ENCODE peak calls at places on chromosomes 5 and 9, in six cellular contexts. H is sciatic nerve, P is PC-9, Y is foreskin fibroblast, G is AML-193, B is fibroblast of mammary gland. D is an unnamed sample.

GRCh38 chr5:123865641-123866040 is 353.7 kb downstream of the CSNK1G3 start:
- DNase-seq in H (no peak), P (no peak), Y (no peak), G (no peak), B (no peak), D (no peak)

GRCh38 chr5:53069626-53070025 is 39.9 kb downstream of the MOCS2 start:
- DNase-seq in H (no peak), P (no peak), Y (no peak), G (no peak), B (peak), D (peak)

GRCh38 chr5:143119301-143119769 is 284.2 kb downstream of the NR3C1 start:
- DNase-seq in H (no peak), P (no peak), Y (peak), G (peak), B (no peak), D (peak)

GRCh38 chr5:95969055-95969454 is 7.4 kb upstream of the ELL2 start:
- DNase-seq in H (no peak), P (no peak), Y (no peak), G (no peak), B (no peak), D (no peak)

GRCh38 chr5:141876628-141877477 is 1.4 kb downstream of the PCDH1 start:
- DNase-seq in H (no peak), P (peak), Y (no peak), G (no peak), B (no peak), D (no peak)

GRCh38 chr9:127124091-127124490 is 1.7 kb upstream of the ANGPTL2 start:
- DNase-seq in H (peak), P (no peak), Y (no peak), G (no peak), B (no peak), D (no peak)

GRCh38 chr9:21294904-21295538 is 10.1 kb downstream of the IFNA5 start:
- DNase-seq in H (no peak), P (no peak), Y (no peak), G (peak), B (no peak), D (no peak)

GRCh38 chr9:34227445-34227844 is 48.6 kb downstream of the UBAP1 start:
- DNase-seq in H (no peak), P (no peak), Y (no peak), G (no peak), B (peak), D (no peak)

GRCh38 chr5:174454464-174454863 is 269.9 kb upstream of the MSX2 start:
- DNase-seq in H (no peak), P (no peak), Y (no peak), G (no peak), B (no peak), D (no peak)

GRCh38 chr9:99085949-99086948 is 18.7 kb upstream of the TGFBR1 start:
- DNase-seq in H (no peak), P (no peak), Y (peak), G (no peak), B (peak), D (peak)

GRCh38 chr5:167827766-167828165 is 463.7 kb upstream of the WWC1 start:
- DNase-seq in H (no peak), P (no peak), Y (no peak), G (no peak), B (no peak), D (no peak)

GRCh38 chr5:102794047-102794446 is 38.9 kb downstream of the PAM start:
- DNase-seq in H (no peak), P (no peak), Y (no peak), G (no peak), B (no peak), D (no peak)

GRCh38 chr9:91817106-91817492 is 132.9 kb downstream of the ROR2 start:
- DNase-seq in H (no peak), P (no peak), Y (no peak), G (no peak), B (no peak), D (no peak)

GRCh38 chr9:70049236-70049635 is 5.6 kb downstream of the MAMDC2 start:
- DNase-seq in H (peak), P (peak), Y (peak), G (peak), B (peak), D (peak)

GRCh38 chr5:154479160-154479943 is 1.3 kb upstream of the HAND1 start:
- DNase-seq in H (no peak), P (no peak), Y (no peak), G (no peak), B (no peak), D (no peak)

GRCh38 chr5:65161655-65162054 is 320.1 kb downstream of the ADAMTS6 start:
- DNase-seq in H (no peak), P (no peak), Y (no peak), G (no peak), B (peak), D (no peak)

GRCh38 chr5:37437716-37438115 is 58.6 kb downstream of the WDR70 start:
- DNase-seq in H (no peak), P (no peak), Y (no peak), G (no peak), B (peak), D (no peak)

GRCh38 chr5:77444356-77444755 is 47.8 kb downstream of the WDR41 start:
- DNase-seq in H (no peak), P (no peak), Y (peak), G (no peak), B (no peak), D (peak)

GRCh38 chr9:133856798-133857197 is 118.6 kb upstream of the SARDH start:
- DNase-seq in H (no peak), P (no peak), Y (no peak), G (no peak), B (no peak), D (no peak)